ENCODE peak calls at places on chromosomes 13 and 19, in seven cellular contexts. K, O, R, U, J, Q and A are unnamed samples.

GRCh38 chr13:103883698-103884097 is 817.5 kb upstream of the SLC10A2 start:
- DNase-seq in K (no peak), O (peak), R (no peak), U (no peak), J (no peak), Q (no peak), A (no peak)

GRCh38 chr13:20729633-20730585 is 26.4 kb downstream of the IL17D start:
- DNase-seq in K (no peak), O (no peak), R (no peak), U (no peak), J (no peak), Q (no peak), A (no peak)

GRCh38 chr13:41915096-41915495 is 45.8 kb downstream of the VWA8 start:
- DNase-seq in K (no peak), O (peak), R (no peak), U (no peak), J (no peak), Q (no peak), A (peak)

GRCh38 chr13:50167224-50167947 is 152.1 kb downstream of the KCNRG start:
- DNase-seq in K (no peak), O (no peak), R (no peak), U (no peak), J (no peak), Q (no peak), A (no peak)

GRCh38 chr19:35134601-35135091 is at the start of gene LGI4:
- DNase-seq in K (no peak), O (no peak), R (no peak), U (no peak), J (no peak), Q (no peak), A (no peak)

GRCh38 chr13:98508280-98509074 is 68.4 kb downstream of the STK24 start:
- DNase-seq in K (no peak), O (peak), R (no peak), U (no peak), J (peak), Q (peak), A (peak)

GRCh38 chr19:947707-948533 is 22.1 kb downstream of the ARID3A start:
- DNase-seq in K (no peak), O (no peak), R (no peak), U (no peak), J (no peak), Q (no peak), A (no peak)

GRCh38 chr19:29764322-29764721 is 47.5 kb upstream of the CCNE1 start:
- DNase-seq in K (no peak), O (no peak), R (no peak), U (no peak), J (no peak), Q (no peak), A (no peak)

GRCh38 chr19:15379996-15380647 is 535 bp upstream of the AKAP8 start:
- DNase-seq in K (no peak), O (peak), R (peak), U (no peak), J (no peak), Q (no peak), A (peak)

GRCh38 chr13:78040431-78040830 is 121.8 kb upstream of the EDNRB start:
- DNase-seq in K (no peak), O (no peak), R (no peak), U (no peak), J (no peak), Q (no peak), A (no peak)

GRCh38 chr13:45206340-45206739 is 5.5 kb upstream of the KCTD4 start:
- DNase-seq in K (no peak), O (peak), R (no peak), U (no peak), J (peak), Q (peak), A (peak)

GRCh38 chr19:45218887-45219780 is 26.1 kb downstream of the EXOC3L2 start:
- DNase-seq in K (no peak), O (no peak), R (no peak), U (no peak), J (no peak), Q (no peak), A (no peak)

GRCh38 chr19:3186377-3186688 is 603 bp downstream of the NCLN start:
- DNase-seq in K (no peak), O (no peak), R (no peak), U (no peak), J (no peak), Q (no peak), A (no peak)

GRCh38 chr19:54158812-54159351 is 639 bp downstream of the LENG1 start:
- DNase-seq in K (peak), O (no peak), R (no peak), U (no peak), J (no peak), Q (no peak), A (peak)

GRCh38 chr13:45242070-45242469 is 41.2 kb upstream of the KCTD4 start:
- DNase-seq in K (no peak), O (peak), R (no peak), U (no peak), J (no peak), Q (no peak), A (peak)

GRCh38 chr19:35332817-35333216 is 3.8 kb downstream of the CD22 start:
- DNase-seq in K (peak), O (no peak), R (no peak), U (no peak), J (no peak), Q (no peak), A (no peak)

GRCh38 chr19:1015782-1016646 is 4.9 kb downstream of the TMEM259 start:
- DNase-seq in K (no peak), O (no peak), R (no peak), U (peak), J (no peak), Q (no peak), A (no peak)

GRCh38 chr13:112711528-112712265 is 21.9 kb downstream of the ATP11A start:
- DNase-seq in K (no peak), O (peak), R (peak), U (peak), J (peak), Q (peak), A (peak)

GRCh38 chr13:72304121-72304745 is 423.2 kb downstream of the MZT1 start:
- DNase-seq in K (no peak), O (peak), R (no peak), U (no peak), J (no peak), Q (no peak), A (no peak)

GRCh38 chr19:51158474-51159129 is 16.5 kb downstream of the SIGLEC7 start:
- DNase-seq in K (peak), O (peak), R (peak), U (peak), J (no peak), Q (no peak), A (peak)

GRCh38 chr13:20182231-20182846 is 10.4 kb downstream of the GJB2 start:
- DNase-seq in K (peak), O (peak), R (peak), U (peak), J (no peak), Q (no peak), A (peak)

GRCh38 chr13:99307247-99307646 is at the start of gene GPR183:
- DNase-seq in K (no peak), O (peak), R (no peak), U (no peak), J (no peak), Q (no peak), A (no peak)

GRCh38 chr19:3073159-3073563 is 10.9 kb upstream of the TLE5 start:
- DNase-seq in K (no peak), O (peak), R (no peak), U (no peak), J (peak), Q (no peak), A (peak)

GRCh38 chr19:45152504-45153338 is 8.1 kb downstream of the NKPD1 start:
- DNase-seq in K (peak), O (peak), R (no peak), U (peak), J (no peak), Q (no peak), A (no peak)

GRCh38 chr13:87498681-87499080 is 172.5 kb upstream of the SLITRK5 start:
- DNase-seq in K (no peak), O (peak), R (no peak), U (no peak), J (no peak), Q (no peak), A (peak)

GRCh38 chr13:35389535-35389934 is 87.0 kb downstream of the MAB21L1 start:
- DNase-seq in K (no peak), O (no peak), R (no peak), U (no peak), J (no peak), Q (no peak), A (no peak)